ENCODE peak calls at places on chromosome 20, in six cellular contexts. M is bronchial epithelial cell; J is HTR-8/SVneo; G is right cardiac atrium; L is GM10248; D is activated naive CD4-positive, alpha-beta T cell treated with anti-CD3 and anti-CD28 coated beads, Interleukin-2, amount 50 U/mL, for 16 hours. Q is an unnamed sample.

GRCh38 chr20:20395087-20395486 is 27.2 kb downstream of the INSM1 start:
- DNase-seq in M (no peak), J (no peak), G (no peak), L (no peak), D (no peak), Q (no peak)

GRCh38 chr20:63863021-63863797 is 1.9 kb upstream of the TPD52L2 start:
- DNase-seq in M (no peak), J (no peak), G (no peak), L (no peak), D (no peak), Q (no peak)

GRCh38 chr20:7500362-7500761 is 439.9 kb downstream of the HAO1 start:
- DNase-seq in M (no peak), J (no peak), G (no peak), L (no peak), D (no peak), Q (no peak)

GRCh38 chr20:46246527-46246926 is 61.8 kb downstream of the CDH22 start:
- DNase-seq in M (no peak), J (no peak), G (no peak), L (no peak), D (no peak), Q (no peak)

GRCh38 chr20:38119446-38119845 is 45.6 kb downstream of the TGM2 start:
- DNase-seq in M (no peak), J (no peak), G (no peak), L (no peak), D (no peak), Q (no peak)

GRCh38 chr20:61579908-61580307 is 327.8 kb downstream of the CDH4 start:
- DNase-seq in M (no peak), J (no peak), G (no peak), L (no peak), D (no peak), Q (no peak)

GRCh38 chr20:45095753-45096371 is 5.1 kb downstream of the KCNS1 start:
- DNase-seq in M (peak; percentile 61), J (peak; percentile 83), G (peak; percentile 31), L (peak; percentile 69), D (peak; percentile 54), Q (peak; percentile 55)

GRCh38 chr20:63577317-63577894 is 3.4 kb upstream of the HELZ2 start:
- DNase-seq in M (no peak), J (no peak), G (peak; percentile 62), L (no peak), D (no peak), Q (no peak)

GRCh38 chr20:37525810-37526209 is 1.9 kb downstream of the BLCAP start:
- DNase-seq in M (no peak), J (no peak), G (no peak), L (no peak), D (no peak), Q (no peak)

GRCh38 chr20:16528078-16528477 is 45.2 kb downstream of the KIF16B start:
- DNase-seq in M (peak; percentile 98), J (peak; percentile 38), G (no peak), L (no peak), D (no peak), Q (peak; percentile 96)

GRCh38 chr20:20712004-20712473 is 405 bp downstream of the RALGAPA2 start:
- DNase-seq in M (no peak), J (peak; percentile 5), G (no peak), L (no peak), D (no peak), Q (no peak)

GRCh38 chr20:55935448-55936221 is 69.7 kb downstream of the CBLN4 start:
- DNase-seq in M (no peak), J (no peak), G (no peak), L (no peak), D (no peak), Q (no peak)